ENCODE peak calls at places on chromosome 20, in five cellular contexts. B is neuronal stem cell, Y is H9, K is IMR-90, N is mesenchymal stem cell. S is an unnamed sample.

GRCh38 chr20:59145926-59146800 is 17.5 kb upstream of the ZNF831 start:
- DNase-seq in B (no peak), Y (no peak), K (no peak), N (no peak), S (no peak)

GRCh38 chr20:32244150-32244823 is 33.2 kb upstream of the KIF3B start:
- DNase-seq in B (no peak), Y (no peak), K (no peak), N (no peak), S (no peak)

GRCh38 chr20:41110930-41111577 is 26.3 kb upstream of the PLCG1 start:
- DNase-seq in B (no peak), Y (no peak), K (no peak), N (no peak), S (peak; percentile 27)

GRCh38 chr20:43766395-43766794 is 39.6 kb upstream of the GTSF1L start:
- DNase-seq in B (no peak), Y (no peak), K (no peak), N (no peak), S (no peak)

GRCh38 chr20:59787186-59787890 is 146.1 kb downstream of the SYCP2 start:
- DNase-seq in B (no peak), Y (peak; percentile 18), K (no peak), N (no peak), S (no peak)

GRCh38 chr20:3209023-3209945 is at the start of gene ITPA:
- DNase-seq in B (peak; percentile 46), Y (peak; percentile 67), K (peak; percentile 20), N (peak; percentile 63), S (peak; percentile 68)

GRCh38 chr20:4283011-4283410 is 267.7 kb upstream of the RNF24 start:
- DNase-seq in B (no peak), Y (no peak), K (no peak), N (no peak), S (no peak)

GRCh38 chr20:22213271-22213670 is 371.1 kb downstream of the FOXA2 start:
- DNase-seq in B (no peak), Y (no peak), K (no peak), N (no peak), S (no peak)

GRCh38 chr20:58604410-58604881 is 46.6 kb upstream of the STX16 start:
- DNase-seq in B (no peak), Y (no peak), K (no peak), N (no peak), S (no peak)

GRCh38 chr20:48658198-48658476 is 169.7 kb downstream of the PREX1 start:
- DNase-seq in B (no peak), Y (no peak), K (no peak), N (no peak), S (no peak)

GRCh38 chr20:61693055-61693600 is 372.6 kb downstream of the TAF4 start:
- DNase-seq in B (no peak), Y (no peak), K (no peak), N (no peak), S (no peak)

GRCh38 chr20:58228103-58228483 is 360 bp downstream of the ANKRD60 start:
- DNase-seq in B (no peak), Y (no peak), K (peak; percentile 33), N (no peak), S (no peak)

GRCh38 chr20:50242178-50242514 is 51.5 kb downstream of the CEBPB start:
- DNase-seq in B (no peak), Y (no peak), K (no peak), N (no peak), S (no peak)

GRCh38 chr20:50243610-50244351 is 53.2 kb downstream of the CEBPB start:
- DNase-seq in B (no peak), Y (no peak), K (no peak), N (no peak), S (no peak)

GRCh38 chr20:50242548-50242862 is 51.9 kb downstream of the CEBPB start:
- DNase-seq in B (no peak), Y (no peak), K (no peak), N (no peak), S (no peak)

GRCh38 chr20:50244352-50245149 is 53.9 kb downstream of the CEBPB start:
- DNase-seq in B (no peak), Y (no peak), K (no peak), N (no peak), S (no peak)

DNA sequence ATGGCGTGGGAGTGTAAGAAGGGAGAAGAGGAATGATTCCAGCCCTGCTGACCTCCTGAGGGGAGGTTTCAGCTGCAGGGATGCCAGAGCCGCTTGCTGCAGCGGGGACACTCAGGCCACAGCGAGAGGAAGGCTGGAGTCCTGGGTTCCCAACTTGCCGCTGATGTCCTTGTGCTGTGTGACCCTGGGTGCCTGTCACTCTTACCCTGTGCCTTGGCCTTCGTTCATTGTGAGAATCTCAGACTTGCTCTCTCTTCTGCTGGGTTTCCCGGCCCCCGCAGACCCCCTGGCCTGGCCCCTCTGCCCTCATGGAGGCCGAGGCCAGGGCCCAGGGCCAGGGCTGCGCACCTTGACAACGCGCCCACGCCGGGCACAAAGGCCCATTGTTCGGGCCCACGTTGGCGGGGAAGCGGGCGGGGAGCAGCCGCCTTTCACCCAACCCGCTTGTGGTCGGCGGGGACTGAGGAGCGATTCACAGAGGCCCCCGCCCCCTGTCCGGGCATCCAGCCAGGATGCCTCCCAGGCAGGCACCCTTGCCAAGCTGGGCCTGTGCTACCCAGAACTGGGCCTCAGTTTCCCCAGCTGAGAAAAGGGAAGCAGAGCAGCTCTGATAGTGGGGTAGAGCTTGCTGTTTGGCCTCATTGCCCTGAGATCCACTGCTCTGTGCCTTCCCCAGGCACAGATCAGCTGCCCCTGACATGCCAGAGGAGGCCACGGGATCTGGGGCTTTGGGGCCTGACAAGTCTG is 52.4 kb downstream of the CEBPB start:
- DNase-seq in B (no peak), Y (no peak), K (no peak), N (no peak), S (no peak)
- H3K18ac ChIP-seq in B (peak overlapping the region; percentile 79), Y (no peak overlapping the region), K (no peak overlapping the region), N (peak overlapping the region; percentile 54), S (no peak overlapping the region)

GRCh38 chr20:50322703-50323131 is 132.1 kb downstream of the CEBPB start:
- DNase-seq in B (no peak), Y (no peak), K (no peak), N (no peak), S (no peak)

GRCh38 chr20:50320005-50320909 is 129.6 kb downstream of the CEBPB start:
- DNase-seq in B (no peak), Y (no peak), K (no peak), N (no peak), S (peak; percentile 27)

GRCh38 chr20:50321797-50322480 is 131.3 kb downstream of the CEBPB start:
- DNase-seq in B (no peak), Y (no peak), K (peak; percentile 72), N (peak; percentile 79), S (no peak)

GRCh38 chr20:50323209-50323608 is 132.6 kb downstream of the CEBPB start:
- DNase-seq in B (no peak), Y (no peak), K (no peak), N (peak; percentile 38), S (no peak)

GRCh38 chr20:50320910-50321796 is 130.5 kb downstream of the CEBPB start:
- DNase-seq in B (peak; percentile 56), Y (peak; percentile 94), K (peak; percentile 97), N (peak; percentile 98), S (peak; percentile 94)
- H3K9ac ChIP-seq in B (no peak overlapping the region), Y (no peak overlapping the region), K (peak overlapping the region; percentile 61), N (peak overlapping the region; percentile 81), S (no peak overlapping the region)

GRCh38 chr20:25529295-25529951 is 55.9 kb downstream of the NINL start:
- DNase-seq in B (no peak), Y (no peak), K (no peak), N (no peak), S (no peak)

GRCh38 chr20:25533920-25534700 is 51.2 kb downstream of the NINL start:
- DNase-seq in B (no peak), Y (no peak), K (no peak), N (no peak), S (no peak)

GRCh38 chr20:25534845-25535244 is 50.5 kb downstream of the NINL start:
- DNase-seq in B (no peak), Y (no peak), K (no peak), N (no peak), S (no peak)

GRCh38 chr20:25532971-25533391 is 52.4 kb downstream of the NINL start:
- DNase-seq in B (no peak), Y (no peak), K (no peak), N (no peak), S (no peak)

DNA sequence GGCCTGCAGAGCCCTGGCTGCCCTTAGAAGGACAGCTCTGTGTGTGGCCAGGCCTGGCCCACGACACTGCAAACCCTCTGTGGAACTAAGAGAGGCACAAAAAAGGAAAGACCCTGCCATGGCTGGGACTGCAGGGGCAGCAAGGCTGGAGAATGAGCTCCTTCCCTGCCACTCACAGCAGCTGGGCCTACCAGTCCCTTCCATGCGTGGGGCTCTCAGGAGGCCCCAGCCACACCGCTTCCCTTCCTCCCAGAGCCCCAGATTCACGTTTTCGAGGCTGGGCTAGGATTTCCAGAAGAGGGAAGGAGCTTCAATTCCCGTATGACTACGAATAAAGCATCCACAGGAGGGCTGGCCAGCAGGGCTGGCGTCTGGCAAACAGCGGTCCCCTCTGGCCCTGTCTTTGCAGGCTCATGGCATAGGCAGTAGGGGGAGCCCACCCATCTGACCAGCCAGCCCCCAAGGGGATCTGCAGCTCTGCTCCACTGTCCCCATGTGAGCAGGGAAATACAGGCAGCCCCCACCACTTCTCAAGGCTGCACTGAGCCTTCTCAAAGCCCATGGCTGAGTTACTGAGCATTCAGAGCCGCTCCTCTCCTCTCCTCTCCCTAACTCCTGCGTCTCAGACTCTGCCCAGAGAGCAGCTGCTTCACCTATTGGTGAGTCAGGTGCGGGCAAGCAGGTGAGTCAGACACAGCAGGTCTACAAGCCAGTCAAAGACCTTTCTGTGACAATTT is 53.1 kb downstream of the NINL start:
- DNase-seq in B (peak; percentile 15), Y (peak; percentile 63), K (no peak), N (no peak), S (peak; percentile 62)
- H4K8ac ChIP-seq in B (no peak overlapping the region), Y (no peak overlapping the region), K (no peak overlapping the region), N (no peak overlapping the region), S (no peak overlapping the region)

GRCh38 chr20:57111028-57111373 is 155.4 kb downstream of the BMP7 start:
- DNase-seq in B (no peak), Y (no peak), K (no peak), N (no peak), S (no peak)

GRCh38 chr20:57108218-57108617 is 158.2 kb downstream of the BMP7 start:
- DNase-seq in B (no peak), Y (no peak), K (no peak), N (no peak), S (no peak)

GRCh38 chr20:57107208-57107607 is 159.2 kb downstream of the BMP7 start:
- DNase-seq in B (no peak), Y (no peak), K (no peak), N (no peak), S (no peak)

GRCh38 chr20:57108742-57109141 is 157.7 kb downstream of the BMP7 start:
- DNase-seq in B (no peak), Y (no peak), K (no peak), N (no peak), S (peak; percentile 25)

DNA sequence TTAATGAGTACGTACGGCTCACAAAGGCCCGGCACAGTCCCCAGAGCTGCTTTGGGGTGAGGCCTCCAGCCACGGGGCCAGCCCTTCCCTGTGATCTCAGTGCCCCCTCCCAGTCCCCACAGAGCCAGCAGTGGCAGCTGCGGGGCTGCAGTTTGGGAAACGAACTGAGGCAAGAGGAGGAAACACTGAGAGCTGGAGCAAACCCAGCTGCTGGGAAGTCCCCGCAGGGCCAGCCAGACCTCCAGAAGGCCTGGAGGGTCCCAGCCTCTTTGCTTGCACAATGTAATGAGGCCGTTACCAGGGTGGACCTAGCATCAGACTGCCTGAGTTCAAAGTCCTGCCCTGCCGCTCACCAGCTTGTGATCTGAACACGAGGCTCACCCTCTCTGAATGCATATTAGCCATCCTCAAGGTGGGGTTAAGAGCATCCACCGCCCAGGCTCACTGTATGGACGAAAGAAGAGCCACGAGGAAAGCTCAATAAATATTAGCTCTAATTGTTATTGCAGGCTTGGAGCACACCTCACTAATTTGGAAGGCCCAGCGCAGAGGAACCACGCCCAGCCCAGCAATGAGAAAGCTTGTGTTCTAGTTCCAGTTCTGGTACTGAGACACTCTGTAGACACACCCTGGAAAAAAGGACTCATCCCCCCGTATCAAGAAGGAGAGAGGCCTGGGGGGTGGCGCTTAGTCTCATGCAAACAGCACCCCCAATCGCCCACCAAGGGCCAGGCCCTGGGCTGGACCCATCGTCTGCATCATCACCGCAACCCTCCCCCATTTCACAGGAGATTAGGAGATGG is 157.1 kb downstream of the BMP7 start:
- DNase-seq in B (no peak), Y (no peak), K (no peak), N (no peak), S (no peak)
- H3K18ac ChIP-seq in B (peak overlapping the region; percentile 66), Y (no peak overlapping the region), K (no peak overlapping the region), N (no peak overlapping the region), S (no peak overlapping the region)

S was measured in mesendoderm.